ENCODE peak calls at places on chromosomes 16 and 17, in four cellular contexts. One of them, this sample, is unnamed.

GRCh38 chr17:75681289-75681688 is 14.2 kb downstream of the SAP30BP start:
- DNase-seq in GM12878: no peak
- DNase-seq in K562: no peak
- DNase-seq in HepG2: no peak
- DNase-seq in this sample: no peak

GRCh38 chr17:36182176-36183000 is 6.0 kb upstream of the TBC1D3B start:
- DNase-seq in GM12878: no peak
- DNase-seq in K562: no peak
- DNase-seq in HepG2: no peak
- DNase-seq in this sample: peak

GRCh38 chr17:82127704-82128103 is 29.7 kb upstream of the FASN start:
- DNase-seq in HepG2: no peak
- DNase-seq in GM12878: no peak
- DNase-seq in K562: no peak
- DNase-seq in this sample: no peak

GRCh38 chr17:79026345-79027273 is 2.6 kb downstream of the C1QTNF1 start:
- DNase-seq in GM12878: no peak
- DNase-seq in K562: no peak
- DNase-seq in HepG2: peak
- DNase-seq in this sample: no peak

GRCh38 chr17:45394913-45395568 is 37.6 kb downstream of the ARHGAP27 start:
- DNase-seq in HepG2: peak
- DNase-seq in K562: peak
- DNase-seq in GM12878: no peak
- DNase-seq in this sample: peak

GRCh38 chr16:4407543-4408322 is 8.7 kb downstream of the CORO7 start:
- DNase-seq in HepG2: no peak
- DNase-seq in K562: no peak
- DNase-seq in GM12878: no peak
- DNase-seq in this sample: no peak

GRCh38 chr17:14196337-14196997 is 40.2 kb downstream of the CDRT15 start:
- DNase-seq in HepG2: no peak
- DNase-seq in GM12878: no peak
- DNase-seq in K562: no peak
- DNase-seq in this sample: no peak

GRCh38 chr17:43020789-43021738 is 1.1 kb downstream of the VAT1 start:
- DNase-seq in HepG2: peak
- DNase-seq in GM12878: no peak
- DNase-seq in K562: peak
- DNase-seq in this sample: peak

GRCh38 chr17:32269377-32269776 is 3.7 kb downstream of the RHBDL3 start:
- DNase-seq in HepG2: no peak
- DNase-seq in GM12878: no peak
- DNase-seq in K562: no peak
- DNase-seq in this sample: no peak

GRCh38 chr17:79760197-79760906 is 17.6 kb upstream of the CBX2 start:
- DNase-seq in HepG2: peak
- DNase-seq in K562: no peak
- DNase-seq in GM12878: no peak
- DNase-seq in this sample: no peak

GRCh38 chr16:57829969-57830360 is 27.7 kb upstream of the KIFC3 start:
- DNase-seq in K562: no peak
- DNase-seq in HepG2: no peak
- DNase-seq in GM12878: no peak
- DNase-seq in this sample: no peak

GRCh38 chr17:58587713-58588117 is 73.3 kb upstream of the MTMR4 start:
- DNase-seq in GM12878: no peak
- DNase-seq in HepG2: peak
- DNase-seq in K562: peak
- DNase-seq in this sample: peak

GRCh38 chr16:4597174-4597573 is 17.5 kb downstream of the UBALD1 start:
- DNase-seq in HepG2: no peak
- DNase-seq in K562: no peak
- DNase-seq in GM12878: no peak
- DNase-seq in this sample: no peak

GRCh38 chr17:76139801-76140660 is 1.0 kb downstream of the FOXJ1 start:
- DNase-seq in K562: peak
- DNase-seq in GM12878: no peak
- DNase-seq in HepG2: no peak
- DNase-seq in this sample: peak

GRCh38 chr16:4937782-4938682 is 1.1 kb upstream of the PPL start:
- DNase-seq in GM12878: no peak
- DNase-seq in K562: no peak
- DNase-seq in HepG2: no peak
- DNase-seq in this sample: no peak

GRCh38 chr17:64063766-64064224 is 43.4 kb upstream of the ICAM2 start:
- DNase-seq in GM12878: no peak
- DNase-seq in HepG2: peak
- DNase-seq in K562: peak
- DNase-seq in this sample: peak

GRCh38 chr16:57480127-57480753 is 6.1 kb downstream of the DOK4 start:
- DNase-seq in GM12878: no peak
- DNase-seq in K562: peak
- DNase-seq in HepG2: peak
- DNase-seq in this sample: no peak

GRCh38 chr17:80594666-80595269 is 50.1 kb downstream of the RPTOR start:
- DNase-seq in K562: no peak
- DNase-seq in GM12878: no peak
- DNase-seq in HepG2: no peak
- DNase-seq in this sample: no peak

GRCh38 chr16:87003414-87003755 is 313.8 kb downstream of the C16orf95 start:
- DNase-seq in GM12878: no peak
- DNase-seq in HepG2: no peak
- DNase-seq in K562: no peak
- DNase-seq in this sample: no peak

GRCh38 chr16:19240494-19240893 is 45.0 kb upstream of the CLEC19A start:
- DNase-seq in K562: no peak
- DNase-seq in HepG2: no peak
- DNase-seq in GM12878: no peak
- DNase-seq in this sample: no peak

GRCh38 chr16:19241512-19241911 is 44.0 kb upstream of the CLEC19A start:
- DNase-seq in GM12878: no peak
- DNase-seq in HepG2: no peak
- DNase-seq in K562: no peak
- DNase-seq in this sample: no peak

GRCh38 chr16:19242186-19242585 is 43.3 kb upstream of the CLEC19A start:
- DNase-seq in HepG2: no peak
- DNase-seq in K562: no peak
- DNase-seq in GM12878: no peak
- DNase-seq in this sample: no peak

GRCh38 chr16:19242987-19243386 is 42.5 kb upstream of the CLEC19A start:
- DNase-seq in GM12878: no peak
- DNase-seq in HepG2: no peak
- DNase-seq in K562: no peak
- DNase-seq in this sample: no peak

DNA sequence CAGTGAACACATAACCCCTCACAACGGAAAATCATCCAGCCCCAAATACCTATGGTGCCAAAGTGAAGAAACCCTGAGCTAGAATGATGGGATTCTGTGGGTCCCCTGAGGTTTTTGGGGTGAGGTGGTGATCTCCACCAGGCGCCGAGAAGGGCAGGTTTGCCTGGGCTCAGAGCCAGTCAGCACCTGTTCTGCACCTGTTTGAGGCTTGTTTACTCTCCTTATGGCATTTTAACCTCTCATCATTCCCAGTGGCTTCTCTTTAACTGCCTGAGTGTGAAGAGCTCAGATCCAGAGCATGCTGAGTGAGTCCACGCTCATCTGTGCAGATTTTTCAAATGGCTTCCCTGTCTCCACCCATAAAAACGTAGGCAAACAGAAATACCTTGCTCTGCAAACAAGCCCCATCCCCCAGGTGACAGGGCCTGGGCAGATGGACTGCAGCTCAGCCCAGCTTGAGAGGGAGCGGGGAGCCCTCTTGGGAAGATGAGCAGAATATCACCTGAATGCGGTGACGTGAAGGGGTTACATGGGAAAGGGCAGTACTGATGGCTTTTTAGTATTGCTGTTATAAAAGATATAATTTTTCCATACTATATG is 40.1 kb upstream of the CLEC19A start:
- DNase-seq in HepG2: no peak
- DNase-seq in K562: no peak
- DNase-seq in GM12878: no peak
- DNase-seq in this sample: peak
- TF ChIP-seq CBFB in HepG2: no peak
- TF ChIP-seq CBFB in K562: no peak
- TF ChIP-seq CBFB in GM12878: no peak
- TF ChIP-seq CBFB in this sample: no peak

GRCh38 chr16:52912565-52913173 is 140.0 kb downstream of the CHD9NB start:
- DNase-seq in K562: peak
- DNase-seq in HepG2: peak
- DNase-seq in GM12878: peak
- DNase-seq in this sample: peak
- TF ChIP-seq NR2C2 in K562: no peak
- TF ChIP-seq NR2C2 in HepG2: no peak
- TF ChIP-seq NR2C2 in GM12878: no peak
- TF ChIP-seq NR2C2 in this sample: no peak

DNA sequence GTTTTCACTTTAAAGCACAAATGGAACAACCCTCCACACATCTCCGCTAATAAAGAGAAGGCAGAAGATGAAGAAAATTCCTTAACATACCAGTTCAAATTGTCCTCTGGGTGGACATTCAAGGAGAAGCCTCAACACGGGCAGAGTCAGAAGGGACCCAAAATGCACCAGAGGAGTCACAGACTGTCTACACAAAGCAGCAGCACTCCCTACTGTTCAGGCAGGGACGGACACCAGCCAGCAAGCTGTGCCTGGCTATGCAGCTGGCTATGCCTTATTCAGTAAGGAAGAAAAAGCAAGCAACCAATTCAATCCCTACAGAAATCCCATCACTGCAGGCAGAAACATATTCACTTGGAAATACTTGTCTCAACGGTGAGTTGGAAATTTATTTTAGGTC is 8.1 kb downstream of the DNAJC7 start:
- DNase-seq in K562: no peak
- DNase-seq in GM12878: no peak
- DNase-seq in HepG2: peak
- DNase-seq in this sample: no peak
- TF ChIP-seq CBFB in K562: no peak
- TF ChIP-seq CBFB in GM12878: no peak
- TF ChIP-seq CBFB in HepG2: no peak
- TF ChIP-seq CBFB in this sample: no peak

GRCh38 chr17:61294777-61295176 is 104.9 kb upstream of the TBX2 start:
- DNase-seq in GM12878: no peak
- DNase-seq in HepG2: no peak
- DNase-seq in K562: no peak
- DNase-seq in this sample: no peak
- TF ChIP-seq NR2C2 in GM12878: no peak
- TF ChIP-seq NR2C2 in HepG2: no peak
- TF ChIP-seq NR2C2 in K562: no peak
- TF ChIP-seq NR2C2 in this sample: no peak

This sample was measured in WTC11.